ENCODE peak calls at places on chromosomes 4 and X, in ten cellular contexts. C is HepG2; N is IMR-90; X is CD8-positive, alpha-beta T cell; K is fibroblast of lung; J is CD4-positive, alpha-beta T cell; L is AG09319; O is stomach; I is RWPE2; T is GM12865. P is an unnamed sample.

GRCh38 chr4:40395166-40395900 is 60.2 kb downstream of the CHRNA9 start:
- DNase-seq in C (no peak), N (no peak), X (no peak), K (no peak), J (no peak), L (no peak), O (peak), I (no peak), T (no peak), P (no peak)

GRCh38 chr4:120841580-120841979 is 80.9 kb downstream of the PRDM5 start:
- DNase-seq in C (no peak), N (peak), X (no peak), K (peak), J (no peak), L (no peak), O (no peak), I (no peak), T (no peak), P (no peak)

GRCh38 chrX:65093658-65094057 is 117.4 kb upstream of the ZC4H2 start:
- DNase-seq in C (peak), N (no peak), X (no peak), K (no peak), J (no peak), L (no peak), O (no peak), I (no peak), T (no peak), P (no peak)

GRCh38 chr4:122716825-122717448 is 15.6 kb upstream of the BBS12 start:
- DNase-seq in C (peak), N (peak), X (peak), K (peak), J (peak), L (peak), O (peak), I (peak), T (peak), P (no peak)

GRCh38 chrX:118839334-118839958 is 15.8 kb downstream of the ZCCHC12 start:
- DNase-seq in C (peak), N (peak), X (peak), K (peak), J (peak), L (peak), O (peak), I (no peak), T (peak), P (peak)

GRCh38 chr4:6942238-6942800 is 32.7 kb downstream of the TBC1D14 start:
- DNase-seq in C (no peak), N (peak), X (peak), K (peak), J (peak), L (peak), O (no peak), I (no peak), T (peak), P (no peak)

GRCh38 chrX:14871767-14872166 is 1.1 kb downstream of the FANCB start:
- DNase-seq in C (no peak), N (no peak), X (no peak), K (no peak), J (no peak), L (no peak), O (no peak), I (no peak), T (no peak), P (no peak)

GRCh38 chr4:7073526-7074390 is 5.9 kb upstream of the GRPEL1 start:
- DNase-seq in C (peak), N (peak), X (no peak), K (peak), J (no peak), L (no peak), O (no peak), I (no peak), T (peak), P (no peak)

GRCh38 chr4:81519856-81520255 is 48.1 kb upstream of the RASGEF1B start:
- DNase-seq in C (no peak), N (no peak), X (no peak), K (no peak), J (no peak), L (no peak), O (no peak), I (no peak), T (no peak), P (no peak)

GRCh38 chr4:142701017-142701416 is 145.1 kb downstream of the INPP4B start:
- DNase-seq in C (no peak), N (no peak), X (no peak), K (no peak), J (no peak), L (no peak), O (no peak), I (no peak), T (no peak), P (no peak)

GRCh38 chr4:88765729-88766128 is 68.1 kb upstream of the NAP1L5 start:
- DNase-seq in C (no peak), N (peak), X (no peak), K (peak), J (no peak), L (peak), O (no peak), I (no peak), T (no peak), P (no peak)

GRCh38 chr4:112514079-112514448 is 1.9 kb downstream of the NEUROG2 start:
- DNase-seq in C (no peak), N (no peak), X (no peak), K (no peak), J (no peak), L (no peak), O (no peak), I (no peak), T (peak), P (no peak)

GRCh38 chr4:113872426-113873260 is 106.8 kb downstream of the ARSJ start:
- DNase-seq in C (no peak), N (peak), X (no peak), K (no peak), J (no peak), L (no peak), O (no peak), I (no peak), T (no peak), P (no peak)

GRCh38 chr4:1523033-1523432 is 116.8 kb upstream of the NKX1-1 start:
- DNase-seq in C (no peak), N (no peak), X (no peak), K (no peak), J (no peak), L (no peak), O (no peak), I (no peak), T (no peak), P (no peak)

GRCh38 chr4:169383724-169384123 is 113.0 kb upstream of the SH3RF1 start:
- DNase-seq in C (no peak), N (peak), X (no peak), K (peak), J (no peak), L (peak), O (no peak), I (no peak), T (no peak), P (no peak)

GRCh38 chrX:50684871-50685270 is 129.1 kb downstream of the SHROOM4 start:
- DNase-seq in C (no peak), N (no peak), X (no peak), K (no peak), J (no peak), L (no peak), O (no peak), I (no peak), T (no peak), P (no peak)

GRCh38 chr4:155419266-155419665 is 42.5 kb upstream of the MAP9 start:
- DNase-seq in C (no peak), N (peak), X (no peak), K (peak), J (no peak), L (peak), O (no peak), I (no peak), T (no peak), P (no peak)

GRCh38 chr4:65589331-65589730 is 81.0 kb downstream of the EPHA5 start:
- DNase-seq in C (no peak), N (no peak), X (no peak), K (no peak), J (no peak), L (no peak), O (no peak), I (no peak), T (no peak), P (no peak)

GRCh38 chrX:129108936-129109335 is 414.4 kb downstream of the SMARCA1 start:
- DNase-seq in C (no peak), N (no peak), X (no peak), K (no peak), J (no peak), L (no peak), O (no peak), I (no peak), T (no peak), P (no peak)

GRCh38 chrX:806586-806985 is 176.0 kb downstream of the SHOX start:
- DNase-seq in C (no peak), N (no peak), X (no peak), K (no peak), J (no peak), L (no peak), O (no peak), I (no peak), T (no peak), P (no peak)

GRCh38 chr4:2662598-2662997 is 93.5 kb downstream of the TNIP2 start:
- DNase-seq in C (no peak), N (peak), X (no peak), K (peak), J (no peak), L (peak), O (no peak), I (no peak), T (no peak), P (no peak)

GRCh38 chr4:74934016-74934821 is 1.3 kb downstream of the PARM1 start:
- DNase-seq in C (no peak), N (peak), X (no peak), K (peak), J (no peak), L (no peak), O (peak), I (no peak), T (peak), P (peak)

GRCh38 chr4:162793571-162793970 is 373.1 kb downstream of the NAF1 start:
- DNase-seq in C (no peak), N (no peak), X (no peak), K (no peak), J (no peak), L (no peak), O (no peak), I (no peak), T (no peak), P (no peak)

GRCh38 chr4:120839974-120840751 is 82.4 kb downstream of the PRDM5 start:
- DNase-seq in C (no peak), N (no peak), X (no peak), K (no peak), J (no peak), L (no peak), O (no peak), I (no peak), T (no peak), P (no peak)

GRCh38 chrX:137549846-137550534 is 15.9 kb upstream of the ZIC3 start:
- DNase-seq in C (no peak), N (no peak), X (no peak), K (no peak), J (no peak), L (no peak), O (no peak), I (no peak), T (no peak), P (no peak)

GRCh38 chrX:153672531-153673397 is 849 bp downstream of the PNCK start:
- DNase-seq in C (no peak), N (no peak), X (no peak), K (no peak), J (no peak), L (no peak), O (no peak), I (no peak), T (no peak), P (no peak)

GRCh38 chrX:120426599-120426998 is 42.5 kb downstream of the LAMP2 start:
- DNase-seq in C (no peak), N (peak), X (no peak), K (peak), J (no peak), L (no peak), O (no peak), I (no peak), T (no peak), P (no peak)

GRCh38 chrX:26925088-26925487 is 538.1 kb downstream of the PPP4R3C start:
- DNase-seq in C (no peak), N (no peak), X (no peak), K (no peak), J (no peak), L (no peak), O (no peak), I (no peak), T (no peak), P (no peak)

GRCh38 chr4:184397516-184398163 is 76.7 kb downstream of the IRF2 start:
- DNase-seq in C (no peak), N (no peak), X (no peak), K (no peak), J (no peak), L (no peak), O (no peak), I (no peak), T (no peak), P (no peak)

GRCh38 chr4:6948134-6948460 is 38.5 kb downstream of the TBC1D14 start:
- DNase-seq in C (no peak), N (no peak), X (no peak), K (no peak), J (no peak), L (no peak), O (no peak), I (no peak), T (no peak), P (no peak)

GRCh38 chrX:16807548-16807947 is 21.3 kb downstream of the TXLNG start:
- DNase-seq in C (no peak), N (peak), X (no peak), K (peak), J (no peak), L (no peak), O (no peak), I (no peak), T (no peak), P (no peak)

GRCh38 chr4:187444061-187444460 is 551.5 kb upstream of the ZFP42 start:
- DNase-seq in C (no peak), N (peak), X (no peak), K (no peak), J (no peak), L (no peak), O (no peak), I (no peak), T (no peak), P (no peak)

GRCh38 chrX:3567681-3568080 is 145.8 kb downstream of the PRKX start:
- DNase-seq in C (no peak), N (peak), X (no peak), K (no peak), J (no peak), L (no peak), O (no peak), I (no peak), T (no peak), P (no peak)

GRCh38 chr4:175536852-175537453 is 275.1 kb downstream of the GPM6A start:
- DNase-seq in C (peak), N (peak), X (no peak), K (peak), J (no peak), L (peak), O (no peak), I (no peak), T (peak), P (no peak)

DNA sequence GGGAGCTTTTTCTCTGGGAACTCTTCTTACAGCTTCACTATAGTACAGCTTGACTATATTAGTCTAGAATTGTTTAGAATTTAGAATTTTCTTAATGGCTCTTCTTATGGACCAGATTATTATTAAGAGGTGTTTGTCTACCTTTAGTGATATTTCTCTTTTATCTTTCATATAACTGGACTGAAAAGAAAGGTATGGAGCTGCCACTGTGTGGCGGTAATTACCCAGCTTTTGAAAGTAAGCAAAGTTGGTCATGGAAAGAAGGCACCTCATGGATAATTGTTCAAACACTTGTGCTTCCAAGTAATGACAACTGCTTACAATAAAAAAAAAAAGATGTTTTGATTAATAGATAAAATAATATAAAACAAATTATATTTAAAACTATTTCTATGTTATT is 1112.5 kb downstream of the TECRL start:
- DNase-seq in C (peak), N (no peak), X (no peak), K (no peak), J (no peak), L (no peak), O (no peak), I (no peak), T (no peak), P (no peak)
- TF ChIP-seq CTCF in C (no peak), N (no peak), X (no peak), K (no peak), J (no peak), L (no peak), O (no peak), I (peak), T (no peak), P (no peak)

GRCh38 chr4:107896651-107897050 is 34.7 kb upstream of the CYP2U1 start:
- DNase-seq in C (no peak), N (no peak), X (no peak), K (peak), J (no peak), L (no peak), O (no peak), I (no peak), T (no peak), P (no peak)
- TF ChIP-seq CTCF in C (no peak), N (no peak), X (no peak), K (no peak), J (no peak), L (no peak), O (no peak), I (no peak), T (no peak), P (no peak)

DNA sequence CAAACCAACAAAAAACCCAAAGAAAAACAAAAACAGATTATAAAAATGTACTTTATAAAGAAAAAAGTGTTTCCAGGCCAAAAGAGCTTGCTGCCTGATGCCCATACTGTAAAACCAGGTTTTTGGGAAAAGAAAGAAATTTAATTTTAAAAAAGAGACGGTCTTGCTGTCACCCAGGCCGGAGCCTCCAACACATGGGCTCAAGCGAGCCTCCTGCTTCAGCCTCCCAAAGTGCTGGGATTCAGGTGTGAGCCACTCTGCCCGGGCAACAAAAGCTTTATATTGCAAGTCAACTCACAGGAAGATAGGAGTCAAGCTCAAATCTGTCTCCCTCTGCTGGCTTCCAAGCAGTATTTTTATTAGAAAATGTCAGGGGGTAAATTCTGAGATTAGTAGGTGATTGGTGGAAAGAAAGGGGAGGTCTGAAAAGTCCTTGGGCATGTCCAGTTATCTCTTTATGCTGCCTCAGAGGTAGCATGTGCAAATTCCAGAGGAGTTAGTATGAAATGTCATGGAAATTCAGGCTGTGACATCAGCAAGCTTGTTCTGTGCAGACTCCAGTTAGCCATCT is 39.4 kb downstream of the MGST2 start:
- DNase-seq in C (peak), N (peak), X (no peak), K (peak), J (no peak), L (no peak), O (no peak), I (no peak), T (no peak), P (no peak)
- TF ChIP-seq CTCF in C (peak), N (no peak), X (no peak), K (peak), J (no peak), L (no peak), O (no peak), I (peak), T (peak), P (no peak)

DNA sequence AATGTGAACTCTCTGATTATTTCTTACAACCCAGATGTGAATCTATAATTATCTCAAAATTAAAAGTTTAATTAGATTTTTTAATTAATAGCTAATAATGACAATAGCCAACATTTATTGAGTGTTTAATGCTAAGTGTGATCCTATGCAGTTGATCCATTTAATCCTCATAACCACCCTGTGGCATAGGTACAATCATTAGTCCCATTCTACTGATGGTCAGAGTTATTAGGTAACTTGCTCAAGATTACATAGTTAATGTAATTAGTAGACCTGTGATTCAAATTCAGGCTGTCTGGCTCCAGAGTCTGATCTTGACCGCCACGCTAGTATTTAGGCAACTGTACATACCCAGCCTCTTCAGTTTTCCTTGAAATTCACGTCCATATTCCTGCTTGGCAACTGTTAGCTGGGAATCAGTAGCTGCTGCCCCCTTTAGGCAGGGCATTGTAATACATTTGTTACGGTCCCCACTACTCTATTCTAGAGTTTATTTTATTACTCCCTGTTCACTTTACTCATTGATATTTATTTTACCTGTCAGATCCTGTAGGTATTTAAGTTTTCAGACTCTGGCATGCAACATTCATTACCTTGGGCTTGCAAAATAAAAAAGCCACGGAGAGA is 20.6 kb upstream of the TEC start:
- DNase-seq in C (peak), N (no peak), X (no peak), K (peak), J (no peak), L (no peak), O (no peak), I (no peak), T (peak), P (no peak)
- TF ChIP-seq CTCF in C (peak), N (peak), X (peak), K (peak), J (peak), L (peak), O (no peak), I (peak), T (peak), P (no peak)

P was measured in activated B cell treated with CpG ODN at 0.5 μM for 24 hours.